ENCODE peak calls at places on chromosomes 3 and 15, in six cellular contexts. D is astrocyte of the spinal cord, L is cardiac fibroblast, W is fibroblast of the aortic adventitia, X is upper lobe of right lung, E is activated B cell treated with CpG ODN at 0.5 μM for 24 hours. J is an unnamed sample.

GRCh38 chr3:31412832-31413231 is 119.9 kb upstream of the STT3B start:
- DNase-seq in D (no peak), L (no peak), W (no peak), X (no peak), E (no peak), J (no peak)

GRCh38 chr15:92077353-92078080 is 224.0 kb downstream of the SLCO3A1 start:
- DNase-seq in D (peak; percentile 65), L (peak; percentile 74), W (peak; percentile 74), X (peak; percentile 77), E (no peak), J (peak; percentile 32)

GRCh38 chr15:36428102-36428845 is 151.2 kb upstream of the CDIN1 start:
- DNase-seq in D (peak; percentile 99), L (peak; percentile 96), W (peak; percentile 99), X (no peak), E (no peak), J (no peak)

GRCh38 chr3:38168988-38169363 is 3.6 kb downstream of the OXSR1 start:
- DNase-seq in D (no peak), L (no peak), W (no peak), X (no peak), E (no peak), J (no peak)

GRCh38 chr15:83973816-83974215 is 261.8 kb upstream of the GOLGA6L4 start:
- DNase-seq in D (no peak), L (peak; percentile 17), W (peak; percentile 11), X (no peak), E (no peak), J (no peak)

GRCh38 chr3:8970971-8971589 is 7.8 kb upstream of the RAD18 start:
- DNase-seq in D (peak; percentile 63), L (peak; percentile 74), W (peak; percentile 75), X (no peak), E (peak; percentile 47), J (peak; percentile 63)

GRCh38 chr3:44469914-44470313 is 7.6 kb downstream of the ZNF445 start:
- DNase-seq in D (no peak), L (no peak), W (no peak), X (no peak), E (no peak), J (no peak)

GRCh38 chr3:36965440-36965839 is 20.6 kb upstream of the TRANK1 start:
- DNase-seq in D (no peak), L (no peak), W (no peak), X (no peak), E (no peak), J (no peak)

GRCh38 chr3:130626021-130626420 is 109.0 kb downstream of the COL6A6 start:
- DNase-seq in D (peak; percentile 55), L (peak; percentile 16), W (peak; percentile 97), X (no peak), E (no peak), J (no peak)

GRCh38 chr15:25830844-25831443 is 32.2 kb downstream of the ATP10A start:
- DNase-seq in D (peak; percentile 91), L (peak; percentile 83), W (peak; percentile 98), X (no peak), E (no peak), J (no peak)

GRCh38 chr3:162984752-162985151 is 1488.1 kb downstream of the OTOL1 start:
- DNase-seq in D (no peak), L (peak; percentile 8), W (no peak), X (no peak), E (no peak), J (no peak)

GRCh38 chr3:62259924-62260323 is 113.4 kb downstream of the FEZF2 start:
- DNase-seq in D (no peak), L (no peak), W (no peak), X (no peak), E (no peak), J (no peak)

GRCh38 chr15:56432304-56432703 is 32.6 kb downstream of the MNS1 start:
- DNase-seq in D (no peak), L (no peak), W (no peak), X (no peak), E (no peak), J (no peak)

GRCh38 chr15:56425976-56426375 is 39.0 kb downstream of the MNS1 start:
- DNase-seq in D (no peak), L (no peak), W (no peak), X (no peak), E (no peak), J (no peak)

GRCh38 chr15:56425276-56425675 is 39.7 kb downstream of the MNS1 start:
- DNase-seq in D (no peak), L (no peak), W (no peak), X (no peak), E (no peak), J (no peak)

DNA sequence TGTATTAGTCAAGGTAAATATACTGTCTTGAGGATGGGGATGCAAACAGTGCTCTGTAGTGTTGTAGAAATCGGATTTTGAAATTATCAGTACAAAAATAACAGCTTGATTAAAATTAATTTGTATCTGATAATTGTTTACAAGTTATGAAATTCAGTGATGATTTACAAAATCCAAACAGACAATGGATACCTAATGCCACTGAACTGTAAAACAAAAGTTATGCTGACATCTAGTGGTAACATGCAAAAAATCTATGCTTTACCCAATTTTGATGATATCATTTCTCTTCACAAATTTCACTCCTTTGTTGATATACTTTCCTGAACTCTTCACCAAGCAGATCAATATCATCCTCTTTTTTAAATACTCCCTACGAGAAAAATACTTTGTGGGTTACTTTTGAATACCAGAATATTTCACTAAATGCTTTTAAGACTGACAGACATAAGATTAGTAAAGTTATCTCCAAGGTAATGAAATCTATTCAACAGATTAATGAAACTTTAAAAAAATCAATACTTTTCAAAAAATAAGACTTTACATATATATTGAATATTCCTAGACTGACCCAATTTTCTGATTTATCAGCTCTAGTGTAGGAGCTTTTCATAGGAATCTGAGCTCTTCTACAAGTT is 36.0 kb downstream of the MNS1 start:
- DNase-seq in D (peak; percentile 42), L (peak; percentile 53), W (peak; percentile 58), X (no peak), E (no peak), J (no peak)
- TF ChIP-seq CTCF in D (peak; percentile 50), L (peak; percentile 38), W (peak; percentile 52), X (peak; percentile 54), E (no peak), J (peak; percentile 40)

DNA sequence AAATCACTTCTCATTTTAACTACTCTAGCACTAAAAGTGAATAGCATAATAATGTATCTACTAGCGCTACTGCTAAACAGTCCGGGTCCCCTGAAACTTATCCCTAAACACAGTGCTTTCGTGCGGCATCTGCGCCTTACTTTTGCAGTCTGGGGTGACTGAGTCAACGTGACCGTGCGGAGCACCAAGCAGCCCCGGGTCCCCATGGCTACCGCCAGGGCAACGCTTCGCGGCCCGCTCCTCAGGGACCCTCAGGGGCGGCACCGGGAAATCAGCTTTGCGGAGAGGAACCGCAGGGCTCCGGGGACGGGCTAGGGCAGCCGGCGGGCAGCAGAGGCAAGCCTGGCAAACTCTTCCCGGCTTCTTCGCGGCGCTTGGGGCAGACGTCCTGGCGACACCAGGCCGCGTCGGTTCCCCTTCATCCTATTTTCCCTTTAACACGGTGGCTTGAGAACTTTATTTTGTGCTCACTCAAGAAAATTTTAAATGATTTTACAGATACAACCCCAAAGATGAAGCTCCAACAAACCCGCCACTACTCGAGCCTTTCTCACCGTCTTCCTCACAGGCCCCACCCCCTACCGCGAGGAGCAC is 753 bp upstream of the DIPK2A start:
- DNase-seq in D (no peak), L (no peak), W (no peak), X (peak; percentile 81), E (peak; percentile 82), J (peak; percentile 51)
- TF ChIP-seq CTCF in D (no peak), L (no peak), W (peak; percentile 9), X (no peak), E (no peak), J (no peak)

DNA sequence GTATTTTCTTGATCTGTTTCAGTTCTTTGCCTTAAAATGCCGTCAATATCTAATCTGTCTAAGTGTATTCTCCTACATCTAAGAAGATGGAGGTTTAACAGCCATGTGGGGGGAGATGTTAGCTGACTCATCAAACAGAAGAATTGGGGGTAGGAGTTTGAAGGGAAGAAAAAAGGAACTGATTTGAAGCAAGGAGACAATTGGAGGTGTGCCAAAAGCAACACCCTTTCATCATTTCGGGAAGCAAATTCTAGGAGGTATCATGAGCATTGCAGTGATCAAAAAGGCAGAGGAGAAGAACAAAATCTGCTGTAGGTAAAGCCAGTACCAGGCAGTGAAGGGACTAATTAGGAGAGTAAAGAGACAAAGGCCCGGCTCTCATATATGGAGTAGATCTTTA is 337.3 kb upstream of the TBC1D5 start:
- DNase-seq in D (peak; percentile 32), L (no peak), W (peak; percentile 30), X (no peak), E (no peak), J (no peak)
- TF ChIP-seq CTCF in D (no peak), L (no peak), W (no peak), X (no peak), E (no peak), J (no peak)

GRCh38 chr15:60551781-60552161 is 72.8 kb upstream of the ICE2 start:
- DNase-seq in D (no peak), L (no peak), W (no peak), X (no peak), E (no peak), J (no peak)
- TF ChIP-seq CTCF in D (no peak), L (no peak), W (no peak), X (no peak), E (no peak), J (no peak)

DNA sequence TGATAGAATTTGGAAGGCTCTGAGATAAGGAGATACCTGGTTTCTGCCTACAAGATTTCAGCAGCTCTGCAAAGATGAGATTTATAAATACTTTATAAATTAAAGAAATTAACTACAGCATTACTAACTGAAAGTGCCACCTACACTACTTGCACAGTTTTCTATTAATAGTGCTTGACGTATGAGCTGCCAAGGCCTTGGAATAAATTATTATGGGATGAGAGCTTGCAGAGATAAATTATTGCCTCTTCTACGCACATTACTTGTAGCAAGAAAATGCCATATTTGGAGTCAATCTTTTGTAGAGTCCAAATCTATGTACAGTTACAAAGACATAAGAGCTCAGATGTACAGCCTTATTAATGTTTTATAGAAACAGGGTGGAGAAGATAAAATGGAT is 89.1 kb downstream of the BCHE start:
- DNase-seq in D (no peak), L (no peak), W (no peak), X (no peak), E (no peak), J (no peak)
- TF ChIP-seq CTCF in D (no peak), L (no peak), W (no peak), X (no peak), E (no peak), J (no peak)

DNA sequence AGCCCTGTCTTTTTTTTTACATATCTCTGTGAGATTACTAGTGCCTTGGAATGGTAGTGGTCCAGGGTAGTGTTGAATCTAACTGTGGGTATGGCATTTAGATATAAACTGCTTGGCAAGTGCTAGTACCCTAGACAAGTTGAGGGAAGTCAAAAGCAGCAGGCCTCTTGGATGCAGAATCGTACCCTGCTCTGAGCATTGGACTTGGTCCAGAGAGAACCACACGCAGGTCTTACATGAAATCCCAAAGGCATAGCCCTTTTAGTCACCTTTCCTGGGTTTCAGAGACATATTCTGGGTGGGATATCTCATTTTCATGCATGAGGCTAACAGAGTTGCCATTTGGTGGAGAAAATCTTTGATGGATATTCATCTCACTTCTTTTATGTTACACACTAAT is 641.4 kb downstream of the PDCD6IP start:
- DNase-seq in D (no peak), L (no peak), W (no peak), X (no peak), E (no peak), J (no peak)
- TF ChIP-seq CTCF in D (no peak), L (no peak), W (no peak), X (no peak), E (no peak), J (no peak)

GRCh38 chr3:140823106-140823505 is 118.5 kb upstream of the SLC25A36 start:
- DNase-seq in D (no peak), L (no peak), W (no peak), X (no peak), E (no peak), J (no peak)
- TF ChIP-seq CTCF in D (no peak), L (no peak), W (no peak), X (no peak), E (no peak), J (no peak)

J was measured in natural killer cell.